ENCODE peak calls at places on chromosomes 7 and 10, in five cellular contexts. W is GM23338; R is effector memory CD4-positive, alpha-beta T cell; T is mammary epithelial cell; K is endodermal cell. X is an unnamed sample. For H3K27me3, the result is how much of the 10 kb centered on the place peaks cover.

GRCh38 chr10:73768881-73769280 is 13.0 kb upstream of the CHCHD1 start:
- DNase-seq in R (peak), T (no peak), W (peak), K (peak), X (peak)

GRCh38 chr7:375491-375821 is 85.5 kb downstream of the FOXL3 start:
- DNase-seq in W (no peak), R (no peak), K (no peak), T (no peak), X (no peak)

GRCh38 chr7:156592124-156592884 is 48.3 kb upstream of the RNF32 start:
- DNase-seq in W (no peak), T (no peak), R (no peak), K (no peak), X (no peak)

GRCh38 chr7:64747802-64748201 is 46.4 kb upstream of the ZNF138 start:
- DNase-seq in K (no peak), W (no peak), R (no peak), T (no peak), X (no peak)

GRCh38 chr10:69438531-69439349 is 12.5 kb upstream of the TSPAN15 start:
- DNase-seq in K (no peak), T (peak), R (no peak), W (no peak), X (no peak)

GRCh38 chr10:69335063-69335587 is 56.8 kb downstream of the HK1 start:
- DNase-seq in T (no peak), W (no peak), R (no peak), K (peak), X (no peak)

GRCh38 chr7:4849390-4849789 is 12.4 kb downstream of the PAPOLB start:
- DNase-seq in W (peak), R (no peak), K (no peak), T (peak), X (no peak)

GRCh38 chr7:129773328-129773731 is 161.8 kb downstream of the NRF1 start:
- DNase-seq in K (peak), T (no peak), W (no peak), R (no peak), X (no peak)

GRCh38 chr7:30613366-30614325 is 19.0 kb downstream of the GARS1 start:
- DNase-seq in K (no peak), T (no peak), W (no peak), R (no peak), X (no peak)

GRCh38 chr7:23530901-23531793 is 634 bp downstream of the TRA2A start:
- DNase-seq in T (peak), W (peak), R (peak), K (peak), X (peak)

GRCh38 chr10:33067917-33068316 is 109.9 kb upstream of the ITGB1 start:
- DNase-seq in R (no peak), W (no peak), K (no peak), T (no peak), X (no peak)

GRCh38 chr7:11527707-11528106 is 304.3 kb downstream of the THSD7A start:
- DNase-seq in W (peak), K (no peak), R (no peak), T (no peak), X (no peak)

GRCh38 chr10:79105164-79105739 is 36.5 kb downstream of the ZMIZ1 start:
- DNase-seq in K (no peak), W (peak), R (no peak), T (no peak), X (no peak)

GRCh38 chr10:107098326-107098725 is 66.2 kb downstream of the SORCS1 start:
- DNase-seq in W (no peak), T (no peak), K (no peak), R (no peak), X (no peak)

DNA sequence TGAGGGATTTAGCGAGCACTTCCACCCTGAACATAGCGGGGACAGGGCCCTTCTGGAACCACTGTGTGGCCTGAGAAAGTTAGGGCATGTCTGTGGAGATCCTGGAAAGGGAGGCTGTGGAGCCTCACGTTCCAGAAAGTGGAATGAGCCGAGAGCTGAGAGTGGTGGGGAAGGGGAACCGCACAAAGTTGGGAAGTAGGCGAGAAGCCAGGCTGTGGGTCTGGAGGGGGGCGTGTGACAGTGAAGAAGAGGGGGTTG is 10.4 kb upstream of the PAX2 start:
- DNase-seq in K (no peak), W (no peak), R (no peak), T (no peak), X (no peak)
- H3K27me3 ChIP-seq in K (half or more), W (half or more), R (half or more), T (half or more), X (half or more)

DNA sequence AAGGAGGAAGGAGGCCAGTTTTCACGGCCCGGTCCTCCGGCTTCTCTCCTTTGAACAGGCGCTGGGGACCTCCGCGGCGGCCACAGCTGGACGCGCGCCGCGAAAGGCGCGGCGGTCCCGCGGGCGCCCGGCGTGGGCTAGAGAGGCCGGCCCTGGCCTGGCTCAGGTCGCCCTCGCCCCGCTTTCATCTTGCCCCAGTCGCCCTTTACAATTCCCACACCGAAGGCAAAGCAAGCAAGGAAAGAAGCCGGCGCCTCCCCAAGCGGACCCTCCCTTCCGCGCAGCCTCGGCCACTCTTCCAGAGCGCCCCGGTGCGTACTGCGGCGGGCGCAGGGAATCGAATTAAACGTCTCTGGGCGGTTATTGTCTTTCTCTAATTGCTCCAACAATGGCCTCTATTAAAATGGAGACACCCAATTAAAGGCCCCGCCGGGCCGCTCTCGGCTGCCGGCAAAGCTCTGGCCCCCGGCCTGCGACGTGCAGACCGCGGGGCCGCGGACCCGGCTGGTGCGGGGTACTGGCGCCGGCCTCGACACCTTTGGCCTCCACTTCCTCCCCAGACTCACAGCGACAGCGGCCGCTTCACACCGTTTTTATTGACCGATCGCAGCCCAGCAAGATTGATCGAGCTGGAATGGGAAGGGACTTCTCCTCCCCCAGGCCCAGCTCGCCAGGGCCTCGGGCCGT is 4.5 kb upstream of the GATA3 start:
- DNase-seq in T (peak), K (peak), W (peak), R (no peak), X (no peak)
- H3K27me3 ChIP-seq in T (under half), K (half or more), W (half or more), R (half or more), X (half or more)

DNA sequence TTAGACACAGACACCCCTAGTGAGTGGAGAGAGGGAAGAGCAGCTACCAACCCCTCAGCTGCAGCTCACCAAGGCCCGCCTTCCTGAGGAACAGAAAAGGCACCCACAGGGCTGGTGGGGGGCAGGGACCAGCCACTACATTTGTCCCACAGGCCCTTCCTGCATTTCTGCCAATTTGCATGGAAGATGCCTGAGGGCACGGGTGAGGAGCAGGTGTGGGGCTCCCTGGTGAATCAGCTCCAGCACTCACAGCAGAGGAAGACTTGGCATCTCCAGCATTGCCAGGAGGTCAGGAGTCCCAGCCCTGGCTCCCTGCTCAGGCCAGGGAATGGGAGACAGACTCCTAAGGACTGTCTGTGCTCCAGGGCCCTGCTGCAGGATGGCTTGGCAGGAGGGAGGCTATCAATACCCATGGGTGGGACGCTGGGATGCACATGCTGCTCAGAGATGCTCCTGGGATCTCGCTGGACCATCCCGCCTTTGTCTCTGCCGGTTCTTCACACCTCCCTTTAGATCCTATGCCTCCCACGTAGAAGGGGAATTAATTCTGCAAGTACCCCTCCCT is 109.7 kb downstream of the SLIT1 start:
- DNase-seq in K (peak), T (no peak), W (no peak), R (no peak), X (no peak)
- H3K27me3 ChIP-seq in K (under half), T (under half), W (under half), R (under half), X (under half)

GRCh38 chr7:140533394-140533872 is 54.1 kb upstream of the MKRN1 start:
- DNase-seq in W (no peak), K (no peak), R (no peak), T (no peak), X (no peak)
- H3K27me3 ChIP-seq in W (under half), K (under half), R (under half), T (under half), X (under half)

DNA sequence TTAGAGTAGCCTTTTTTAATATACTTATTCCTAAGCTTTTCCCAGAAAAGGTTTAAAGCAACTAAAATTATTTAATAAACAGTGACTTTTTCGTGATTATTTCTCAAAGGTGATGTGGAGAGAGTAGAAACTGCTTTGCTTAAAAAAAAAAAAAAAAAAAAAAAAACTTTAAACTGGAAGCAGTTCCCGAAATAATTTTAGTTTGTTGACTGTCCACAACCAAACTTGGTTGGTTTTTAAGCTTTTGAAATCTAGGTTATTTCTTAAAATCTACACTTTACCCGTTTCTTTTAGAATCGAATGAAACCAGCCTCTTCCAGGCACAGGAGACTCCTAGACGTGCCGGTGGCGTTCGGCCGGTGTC is 7.2 kb downstream of the SKAP2 start:
- DNase-seq in T (no peak), W (no peak), R (no peak), K (no peak), X (no peak)
- H3K27me3 ChIP-seq in T (under half), W (half or more), R (under half), K (half or more), X (under half)

DNA sequence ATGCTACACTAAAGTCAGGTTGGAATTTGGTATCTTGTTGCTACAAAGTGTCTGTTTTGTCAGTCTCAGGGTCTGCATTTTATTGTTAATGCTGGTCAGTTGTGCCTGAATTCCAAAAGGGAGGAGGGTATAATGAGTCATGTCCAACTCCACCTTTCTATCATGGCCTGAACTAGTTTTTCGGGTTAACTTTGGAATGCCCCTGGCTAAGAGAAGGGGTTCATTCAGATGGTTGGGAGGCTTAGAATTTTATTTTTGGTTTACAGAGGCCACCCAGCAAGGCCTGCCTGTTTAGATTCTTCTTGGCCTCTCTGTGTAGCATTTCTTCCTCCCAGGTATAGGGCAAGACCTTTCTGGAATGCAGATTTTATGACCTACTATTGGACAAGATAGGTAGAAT is 93.2 kb downstream of the SKIDA1 start:
- DNase-seq in R (no peak), T (peak), K (no peak), W (no peak), X (no peak)
- H3K27me3 ChIP-seq in R (under half), T (under half), K (under half), W (under half), X (under half)

DNA sequence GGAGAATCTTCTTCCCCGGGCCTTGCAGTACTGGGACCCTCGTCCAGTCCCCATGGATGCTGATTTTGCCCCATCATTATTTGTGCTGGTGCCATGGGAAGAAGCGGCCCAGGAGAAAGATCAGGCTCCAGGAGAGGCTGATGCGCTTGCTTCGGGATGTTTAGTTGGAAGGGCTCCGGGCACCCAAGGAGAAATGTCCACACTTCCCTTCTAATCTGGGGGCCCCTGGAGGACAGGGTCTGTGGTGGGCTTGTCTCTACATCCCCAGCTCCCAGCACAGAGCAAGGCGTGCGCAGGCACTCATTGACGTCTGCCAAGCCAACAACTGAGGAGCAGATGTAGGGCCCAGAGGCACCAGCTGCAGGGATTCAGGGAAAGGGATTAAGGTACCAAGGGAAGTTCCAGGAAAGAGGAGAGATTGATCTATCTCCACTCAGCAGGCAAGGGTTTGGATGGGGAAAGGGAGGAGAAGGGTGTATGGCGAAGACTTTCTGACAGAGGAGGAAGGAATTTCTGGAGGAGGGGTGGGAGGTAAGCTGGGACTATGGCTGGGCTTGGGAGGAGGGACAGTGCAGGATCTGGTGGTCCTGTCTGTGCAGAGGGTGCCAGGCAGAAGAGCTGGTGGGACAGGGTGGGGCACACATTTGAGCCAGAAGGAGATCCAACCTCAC is 38.7 kb upstream of the LEP start:
- DNase-seq in K (no peak), T (no peak), W (no peak), R (no peak), X (no peak)
- H3K27me3 ChIP-seq in K (half or more), T (under half), W (half or more), R (under half), X (under half)

DNA sequence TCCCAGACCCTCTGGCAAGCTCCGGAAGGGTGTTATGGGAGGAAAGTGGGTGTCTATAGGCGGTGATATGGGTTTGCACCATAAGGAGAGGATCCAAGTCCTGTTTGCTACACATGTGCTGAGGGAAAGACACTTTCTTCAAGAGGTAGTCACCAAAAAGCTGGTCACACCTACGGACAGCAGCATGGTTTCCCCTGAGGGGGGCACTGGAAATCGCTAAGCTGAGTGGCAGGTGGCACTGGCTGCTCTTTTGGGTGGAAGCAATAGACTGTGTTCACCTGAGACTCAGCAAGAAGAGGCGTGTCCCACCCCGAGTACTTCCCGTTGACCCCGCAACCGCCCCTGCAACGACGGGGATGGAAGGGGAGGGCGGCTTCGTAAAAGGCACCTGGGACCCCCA is 1.8 kb upstream of the FOXI2 start:
- DNase-seq in K (peak), W (peak), R (no peak), T (no peak), X (no peak)
- H3K27me3 ChIP-seq in K (half or more), W (half or more), R (under half), T (under half), X (under half)

DNA sequence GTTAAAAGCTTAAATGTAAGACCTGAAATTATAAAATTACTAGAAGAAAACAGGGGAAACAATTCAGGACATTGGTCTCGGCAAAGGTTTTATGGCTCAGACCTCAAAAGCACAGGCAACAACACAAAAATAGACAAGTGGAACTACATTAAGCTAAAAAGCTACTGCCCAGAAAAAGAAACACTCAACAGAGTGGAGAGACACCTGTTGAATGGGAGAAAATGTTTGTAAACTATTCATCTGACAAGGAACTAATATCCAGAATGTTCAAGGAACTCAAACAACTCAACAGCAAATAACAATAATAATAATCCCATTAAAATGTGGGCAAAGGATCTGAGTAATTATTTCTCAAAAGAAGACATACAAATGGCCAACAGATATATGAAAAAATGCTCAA is 170.4 kb downstream of the FRMD4A start:
- DNase-seq in T (no peak), W (no peak), R (no peak), K (no peak), X (no peak)
- H3K27me3 ChIP-seq in T (under half), W (under half), R (under half), K (under half), X (under half)

GRCh38 chr10:121078672-121079102 is 227.5 kb downstream of the WDR11 start:
- DNase-seq in T (peak), W (no peak), R (no peak), K (peak), X (no peak)

GRCh38 chr10:121078036-121078435 is 226.9 kb downstream of the WDR11 start:
- DNase-seq in T (peak), W (no peak), K (peak), R (no peak), X (no peak)

GRCh38 chr10:121080324-121080807 is 229.2 kb downstream of the WDR11 start:
- DNase-seq in T (no peak), R (no peak), W (no peak), K (peak), X (no peak)

GRCh38 chr10:121077331-121077730 is 226.2 kb downstream of the WDR11 start:
- DNase-seq in R (no peak), K (no peak), T (peak), W (peak), X (no peak)

GRCh38 chr10:121079226-121079625 is 228.1 kb downstream of the WDR11 start:
- DNase-seq in T (no peak), K (no peak), W (no peak), R (no peak), X (no peak)
- H3K27me3 ChIP-seq in T (under half), K (under half), W (under half), R (under half), X (under half)